ENCODE peak calls at places on chromosomes 5 and 9, in nine cellular contexts. One of them, this sample, is unnamed.

GRCh38 chr5:131417240-131417869 is 153.5 kb downstream of the CDC42SE2 start:
- DNase-seq in CD4-positive, alpha-beta memory T cell: peak
- DNase-seq in activated gamma-delta T cell: no peak
- DNase-seq in iPS DF 6.9: peak
- DNase-seq in NCI-H1092: peak
- DNase-seq in endothelial cell: peak
- DNase-seq in A172: peak
- DNase-seq in GM10248: peak
- DNase-seq in NCI-H526: peak
- DNase-seq in this sample: peak

GRCh38 chr9:76456202-76456926 is 2.6 kb upstream of the GCNT1 start:
- DNase-seq in CD4-positive, alpha-beta memory T cell: peak
- DNase-seq in activated gamma-delta T cell: no peak
- DNase-seq in iPS DF 6.9: no peak
- DNase-seq in NCI-H1092: peak
- DNase-seq in endothelial cell: peak
- DNase-seq in A172: peak
- DNase-seq in GM10248: peak
- DNase-seq in NCI-H526: peak
- DNase-seq in this sample: peak

GRCh38 chr9:112472996-112473395 is 13.6 kb upstream of the KIAA1958 start:
- DNase-seq in CD4-positive, alpha-beta memory T cell: no peak
- DNase-seq in activated gamma-delta T cell: no peak
- DNase-seq in iPS DF 6.9: no peak
- DNase-seq in NCI-H1092: no peak
- DNase-seq in endothelial cell: no peak
- DNase-seq in A172: no peak
- DNase-seq in GM10248: no peak
- DNase-seq in NCI-H526: peak
- DNase-seq in this sample: no peak

GRCh38 chr5:148186248-148187003 is 16.4 kb upstream of the SPINK6 start:
- DNase-seq in CD4-positive, alpha-beta memory T cell: no peak
- DNase-seq in activated gamma-delta T cell: no peak
- DNase-seq in iPS DF 6.9: no peak
- DNase-seq in NCI-H1092: no peak
- DNase-seq in endothelial cell: no peak
- DNase-seq in A172: peak
- DNase-seq in GM10248: no peak
- DNase-seq in NCI-H526: no peak
- DNase-seq in this sample: peak

GRCh38 chr5:9596833-9597232 is 33.3 kb downstream of the TAS2R1 start:
- DNase-seq in CD4-positive, alpha-beta memory T cell: no peak
- DNase-seq in activated gamma-delta T cell: no peak
- DNase-seq in iPS DF 6.9: no peak
- DNase-seq in NCI-H1092: no peak
- DNase-seq in endothelial cell: no peak
- DNase-seq in A172: no peak
- DNase-seq in GM10248: no peak
- DNase-seq in NCI-H526: peak
- DNase-seq in this sample: no peak

GRCh38 chr5:143495823-143496275 is 92.4 kb upstream of the NR3C1 start:
- DNase-seq in CD4-positive, alpha-beta memory T cell: no peak
- DNase-seq in activated gamma-delta T cell: no peak
- DNase-seq in iPS DF 6.9: no peak
- DNase-seq in NCI-H1092: peak
- DNase-seq in endothelial cell: no peak
- DNase-seq in A172: peak
- DNase-seq in GM10248: no peak
- DNase-seq in NCI-H526: no peak
- DNase-seq in this sample: peak

GRCh38 chr5:142602720-142603245 is 83.1 kb downstream of the FGF1 start:
- DNase-seq in CD4-positive, alpha-beta memory T cell: no peak
- DNase-seq in activated gamma-delta T cell: no peak
- DNase-seq in iPS DF 6.9: no peak
- DNase-seq in NCI-H1092: no peak
- DNase-seq in endothelial cell: no peak
- DNase-seq in A172: peak
- DNase-seq in GM10248: no peak
- DNase-seq in NCI-H526: no peak
- DNase-seq in this sample: no peak

GRCh38 chr9:134551657-134552348 is 89.8 kb upstream of the COL5A1 start:
- DNase-seq in CD4-positive, alpha-beta memory T cell: no peak
- DNase-seq in activated gamma-delta T cell: no peak
- DNase-seq in iPS DF 6.9: no peak
- DNase-seq in NCI-H1092: no peak
- DNase-seq in endothelial cell: no peak
- DNase-seq in A172: peak
- DNase-seq in GM10248: no peak
- DNase-seq in NCI-H526: no peak
- DNase-seq in this sample: peak

GRCh38 chr5:173315495-173316352 is 12.5 kb downstream of the STC2 start:
- DNase-seq in CD4-positive, alpha-beta memory T cell: no peak
- DNase-seq in activated gamma-delta T cell: no peak
- DNase-seq in iPS DF 6.9: no peak
- DNase-seq in NCI-H1092: peak
- DNase-seq in endothelial cell: no peak
- DNase-seq in A172: no peak
- DNase-seq in GM10248: no peak
- DNase-seq in NCI-H526: peak
- DNase-seq in this sample: peak

GRCh38 chr5:50699737-50700136 is 33.3 kb downstream of the PARP8 start:
- DNase-seq in CD4-positive, alpha-beta memory T cell: no peak
- DNase-seq in activated gamma-delta T cell: no peak
- DNase-seq in iPS DF 6.9: no peak
- DNase-seq in NCI-H1092: no peak
- DNase-seq in endothelial cell: no peak
- DNase-seq in A172: no peak
- DNase-seq in GM10248: no peak
- DNase-seq in NCI-H526: no peak
- DNase-seq in this sample: no peak

GRCh38 chr9:36486454-36486932 is 86.2 kb upstream of the MELK start:
- DNase-seq in CD4-positive, alpha-beta memory T cell: no peak
- DNase-seq in activated gamma-delta T cell: no peak
- DNase-seq in iPS DF 6.9: no peak
- DNase-seq in NCI-H1092: no peak
- DNase-seq in endothelial cell: peak
- DNase-seq in A172: peak
- DNase-seq in GM10248: no peak
- DNase-seq in NCI-H526: peak
- DNase-seq in this sample: peak

GRCh38 chr5:1380011-1380817 is 35.3 kb upstream of the CLPTM1L start:
- DNase-seq in CD4-positive, alpha-beta memory T cell: peak
- DNase-seq in activated gamma-delta T cell: peak
- DNase-seq in iPS DF 6.9: no peak
- DNase-seq in NCI-H1092: no peak
- DNase-seq in endothelial cell: peak
- DNase-seq in A172: no peak
- DNase-seq in GM10248: no peak
- DNase-seq in NCI-H526: peak
- DNase-seq in this sample: peak

GRCh38 chr5:132059696-132060500 is 557 bp upstream of the IL3 start:
- DNase-seq in CD4-positive, alpha-beta memory T cell: no peak
- DNase-seq in activated gamma-delta T cell: no peak
- DNase-seq in iPS DF 6.9: no peak
- DNase-seq in NCI-H1092: no peak
- DNase-seq in endothelial cell: no peak
- DNase-seq in A172: no peak
- DNase-seq in GM10248: no peak
- DNase-seq in NCI-H526: no peak
- DNase-seq in this sample: peak

GRCh38 chr9:107488400-107489143 is 997 bp downstream of the KLF4 start:
- DNase-seq in CD4-positive, alpha-beta memory T cell: peak
- DNase-seq in activated gamma-delta T cell: no peak
- DNase-seq in iPS DF 6.9: no peak
- DNase-seq in NCI-H1092: peak
- DNase-seq in endothelial cell: peak
- DNase-seq in A172: no peak
- DNase-seq in GM10248: peak
- DNase-seq in NCI-H526: peak
- DNase-seq in this sample: peak

GRCh38 chr5:159094745-159095144 is 5.0 kb downstream of the EBF1 start:
- DNase-seq in CD4-positive, alpha-beta memory T cell: peak
- DNase-seq in activated gamma-delta T cell: no peak
- DNase-seq in iPS DF 6.9: no peak
- DNase-seq in NCI-H1092: peak
- DNase-seq in endothelial cell: peak
- DNase-seq in A172: peak
- DNase-seq in GM10248: no peak
- DNase-seq in NCI-H526: peak
- DNase-seq in this sample: peak

GRCh38 chr5:38452201-38452600 is 104.2 kb downstream of the LIFR start:
- DNase-seq in CD4-positive, alpha-beta memory T cell: no peak
- DNase-seq in activated gamma-delta T cell: no peak
- DNase-seq in iPS DF 6.9: no peak
- DNase-seq in NCI-H1092: no peak
- DNase-seq in endothelial cell: no peak
- DNase-seq in A172: no peak
- DNase-seq in GM10248: no peak
- DNase-seq in NCI-H526: no peak
- DNase-seq in this sample: no peak

GRCh38 chr5:134506054-134507039 is 19.1 kb upstream of the JADE2 start:
- DNase-seq in CD4-positive, alpha-beta memory T cell: no peak
- DNase-seq in activated gamma-delta T cell: no peak
- DNase-seq in iPS DF 6.9: no peak
- DNase-seq in NCI-H1092: no peak
- DNase-seq in endothelial cell: no peak
- DNase-seq in A172: peak
- DNase-seq in GM10248: no peak
- DNase-seq in NCI-H526: peak
- DNase-seq in this sample: peak

GRCh38 chr5:1107167-1108007 is 4.5 kb downstream of the SLC12A7 start:
- DNase-seq in CD4-positive, alpha-beta memory T cell: no peak
- DNase-seq in activated gamma-delta T cell: no peak
- DNase-seq in iPS DF 6.9: no peak
- DNase-seq in NCI-H1092: no peak
- DNase-seq in endothelial cell: no peak
- DNase-seq in A172: no peak
- DNase-seq in GM10248: no peak
- DNase-seq in NCI-H526: no peak
- DNase-seq in this sample: no peak

GRCh38 chr5:173662896-173663809 is 46.7 kb upstream of the BOD1 start:
- DNase-seq in CD4-positive, alpha-beta memory T cell: no peak
- DNase-seq in activated gamma-delta T cell: no peak
- DNase-seq in iPS DF 6.9: no peak
- DNase-seq in NCI-H1092: no peak
- DNase-seq in endothelial cell: no peak
- DNase-seq in A172: no peak
- DNase-seq in GM10248: no peak
- DNase-seq in NCI-H526: no peak
- DNase-seq in this sample: no peak

GRCh38 chr5:15021286-15022046 is 149.9 kb upstream of the ANKH start:
- DNase-seq in CD4-positive, alpha-beta memory T cell: no peak
- DNase-seq in activated gamma-delta T cell: no peak
- DNase-seq in iPS DF 6.9: no peak
- DNase-seq in NCI-H1092: no peak
- DNase-seq in endothelial cell: no peak
- DNase-seq in A172: peak
- DNase-seq in GM10248: no peak
- DNase-seq in NCI-H526: no peak
- DNase-seq in this sample: peak

GRCh38 chr5:180140627-180141006 is 68.4 kb downstream of the RASGEF1C start:
- DNase-seq in CD4-positive, alpha-beta memory T cell: no peak
- DNase-seq in activated gamma-delta T cell: no peak
- DNase-seq in iPS DF 6.9: no peak
- DNase-seq in NCI-H1092: no peak
- DNase-seq in endothelial cell: no peak
- DNase-seq in A172: no peak
- DNase-seq in GM10248: no peak
- DNase-seq in NCI-H526: no peak
- DNase-seq in this sample: peak

GRCh38 chr5:103336967-103337366 is 78.4 kb downstream of the MACIR start:
- DNase-seq in CD4-positive, alpha-beta memory T cell: no peak
- DNase-seq in activated gamma-delta T cell: no peak
- DNase-seq in iPS DF 6.9: no peak
- DNase-seq in NCI-H1092: no peak
- DNase-seq in endothelial cell: no peak
- DNase-seq in A172: no peak
- DNase-seq in GM10248: no peak
- DNase-seq in NCI-H526: no peak
- DNase-seq in this sample: no peak

GRCh38 chr5:106699198-106699597 is 971.5 kb downstream of the EFNA5 start:
- DNase-seq in CD4-positive, alpha-beta memory T cell: no peak
- DNase-seq in activated gamma-delta T cell: no peak
- DNase-seq in iPS DF 6.9: peak
- DNase-seq in NCI-H1092: no peak
- DNase-seq in endothelial cell: no peak
- DNase-seq in A172: no peak
- DNase-seq in GM10248: no peak
- DNase-seq in NCI-H526: peak
- DNase-seq in this sample: peak

GRCh38 chr5:131218392-131218791 is 45.5 kb upstream of the CDC42SE2 start:
- DNase-seq in CD4-positive, alpha-beta memory T cell: no peak
- DNase-seq in activated gamma-delta T cell: no peak
- DNase-seq in iPS DF 6.9: no peak
- DNase-seq in NCI-H1092: no peak
- DNase-seq in endothelial cell: no peak
- DNase-seq in A172: no peak
- DNase-seq in GM10248: no peak
- DNase-seq in NCI-H526: no peak
- DNase-seq in this sample: no peak

GRCh38 chr5:109329296-109330252 is 80.2 kb downstream of the PJA2 start:
- DNase-seq in CD4-positive, alpha-beta memory T cell: no peak
- DNase-seq in activated gamma-delta T cell: no peak
- DNase-seq in iPS DF 6.9: no peak
- DNase-seq in NCI-H1092: no peak
- DNase-seq in endothelial cell: no peak
- DNase-seq in A172: peak
- DNase-seq in GM10248: no peak
- DNase-seq in NCI-H526: no peak
- DNase-seq in this sample: no peak

GRCh38 chr5:16755641-16756040 is 138.8 kb upstream of the RETREG1 start:
- DNase-seq in CD4-positive, alpha-beta memory T cell: no peak
- DNase-seq in activated gamma-delta T cell: no peak
- DNase-seq in iPS DF 6.9: no peak
- DNase-seq in NCI-H1092: no peak
- DNase-seq in endothelial cell: no peak
- DNase-seq in A172: no peak
- DNase-seq in GM10248: no peak
- DNase-seq in NCI-H526: no peak
- DNase-seq in this sample: no peak

GRCh38 chr9:98215821-98216220 is 23.4 kb upstream of the CORO2A start:
- DNase-seq in CD4-positive, alpha-beta memory T cell: no peak
- DNase-seq in activated gamma-delta T cell: no peak
- DNase-seq in iPS DF 6.9: no peak
- DNase-seq in NCI-H1092: no peak
- DNase-seq in endothelial cell: peak
- DNase-seq in A172: no peak
- DNase-seq in GM10248: no peak
- DNase-seq in NCI-H526: peak
- DNase-seq in this sample: no peak

GRCh38 chr5:151718168-151718567 is 31.5 kb upstream of the SPARC start:
- DNase-seq in CD4-positive, alpha-beta memory T cell: no peak
- DNase-seq in activated gamma-delta T cell: no peak
- DNase-seq in iPS DF 6.9: no peak
- DNase-seq in NCI-H1092: no peak
- DNase-seq in endothelial cell: no peak
- DNase-seq in A172: no peak
- DNase-seq in GM10248: no peak
- DNase-seq in NCI-H526: no peak
- DNase-seq in this sample: no peak

GRCh38 chr5:32419791-32420190 is 24.7 kb downstream of the ZFR start:
- DNase-seq in CD4-positive, alpha-beta memory T cell: no peak
- DNase-seq in activated gamma-delta T cell: no peak
- DNase-seq in iPS DF 6.9: no peak
- DNase-seq in NCI-H1092: no peak
- DNase-seq in endothelial cell: no peak
- DNase-seq in A172: no peak
- DNase-seq in GM10248: no peak
- DNase-seq in NCI-H526: no peak
- DNase-seq in this sample: no peak

GRCh38 chr5:119342414-119342813 is 13.4 kb upstream of the TNFAIP8 start:
- DNase-seq in CD4-positive, alpha-beta memory T cell: no peak
- DNase-seq in activated gamma-delta T cell: no peak
- DNase-seq in iPS DF 6.9: no peak
- DNase-seq in NCI-H1092: no peak
- DNase-seq in endothelial cell: no peak
- DNase-seq in A172: no peak
- DNase-seq in GM10248: no peak
- DNase-seq in NCI-H526: no peak
- DNase-seq in this sample: no peak

GRCh38 chr5:95644351-95645042 is 2.1 kb upstream of the RFESD start:
- DNase-seq in CD4-positive, alpha-beta memory T cell: peak
- DNase-seq in activated gamma-delta T cell: no peak
- DNase-seq in iPS DF 6.9: no peak
- DNase-seq in NCI-H1092: peak
- DNase-seq in endothelial cell: peak
- DNase-seq in A172: peak
- DNase-seq in GM10248: peak
- DNase-seq in NCI-H526: peak
- DNase-seq in this sample: peak